ENCODE peak calls at places on chromosomes 11 and 22, in seven cellular contexts. B is CD8-positive, alpha-beta memory T cell; A is mucosa of descending colon; C is GM23338; F is CD4-positive, alpha-beta memory T cell; X is OCI-LY7; E is lower leg skin. K is an unnamed sample.

GRCh38 chr11:111975076-111975806 is 38.1 kb downstream of the DIXDC1 start:
- DNase-seq in B (no peak), A (no peak), C (no peak), F (no peak), X (no peak), E (no peak), K (no peak)

GRCh38 chr11:32829157-32829679 is 509 bp upstream of the PRRG4 start:
- DNase-seq in B (no peak), A (no peak), C (no peak), F (no peak), X (no peak), E (no peak), K (no peak)

GRCh38 chr22:47419239-47419638 is 656.8 kb downstream of the TBC1D22A start:
- DNase-seq in B (no peak), A (no peak), C (no peak), F (no peak), X (no peak), E (no peak), K (peak)

GRCh38 chr11:64772318-64773018 is 5.9 kb downstream of the SF1 start:
- DNase-seq in B (no peak), A (no peak), C (no peak), F (no peak), X (peak), E (no peak), K (no peak)

GRCh38 chr22:17672417-17672991 is 33.9 kb downstream of the BCL2L13 start:
- DNase-seq in B (no peak), A (no peak), C (no peak), F (no peak), X (no peak), E (no peak), K (no peak)

GRCh38 chr11:106988151-106988806 is 30.0 kb downstream of the GUCY1A2 start:
- DNase-seq in B (no peak), A (no peak), C (no peak), F (no peak), X (no peak), E (no peak), K (no peak)

GRCh38 chr11:2883717-2884423 is 1.7 kb downstream of the CDKN1C start:
- DNase-seq in B (no peak), A (peak), C (peak), F (no peak), X (no peak), E (no peak), K (no peak)

GRCh38 chr11:133950874-133951483 is 5.8 kb downstream of the IGSF9B start:
- DNase-seq in B (no peak), A (no peak), C (peak), F (no peak), X (no peak), E (no peak), K (no peak)

GRCh38 chr11:1970956-1971355 is 23.8 kb downstream of the MRPL23 start:
- DNase-seq in B (no peak), A (no peak), C (no peak), F (no peak), X (no peak), E (no peak), K (no peak)

GRCh38 chr11:1548221-1549070 is 23.6 kb downstream of the DUSP8 start:
- DNase-seq in B (no peak), A (peak), C (peak), F (no peak), X (no peak), E (no peak), K (no peak)

GRCh38 chr22:32781695-32782094 is 19.8 kb upstream of the TIMP3 start:
- DNase-seq in B (no peak), A (no peak), C (no peak), F (no peak), X (no peak), E (no peak), K (no peak)

GRCh38 chr11:70760416-70761020 is 362.2 kb downstream of the CTTN start:
- DNase-seq in B (no peak), A (no peak), C (no peak), F (no peak), X (no peak), E (no peak), K (no peak)

GRCh38 chr22:50625568-50626313 is 2.2 kb downstream of the ARSA start:
- DNase-seq in B (no peak), A (no peak), C (peak), F (no peak), X (no peak), E (no peak), K (no peak)

GRCh38 chr22:38062782-38063181 is 5.6 kb downstream of the PICK1 start:
- DNase-seq in B (no peak), A (no peak), C (no peak), F (no peak), X (no peak), E (peak), K (no peak)

GRCh38 chr22:30416403-30416802 is 9.2 kb upstream of the MTFP1 start:
- DNase-seq in B (no peak), A (no peak), C (no peak), F (no peak), X (no peak), E (no peak), K (no peak)

GRCh38 chr22:38080847-38081635 is 2.9 kb downstream of the SLC16A8 start:
- DNase-seq in B (no peak), A (peak), C (peak), F (no peak), X (no peak), E (no peak), K (no peak)

GRCh38 chr11:58829736-58830135 is 14.8 kb downstream of the GLYATL2 start:
- DNase-seq in B (no peak), A (no peak), C (no peak), F (no peak), X (no peak), E (no peak), K (no peak)

GRCh38 chr22:20319041-20319744 is 667 bp downstream of the DGCR6L start:
- DNase-seq in B (no peak), A (peak), C (peak), F (no peak), X (peak), E (peak), K (no peak)

GRCh38 chr11:88188251-88189030 is 13.2 kb upstream of the RAB38 start:
- DNase-seq in B (no peak), A (peak), C (no peak), F (no peak), X (no peak), E (no peak), K (no peak)

GRCh38 chr11:26730711-26731460 is 9.0 kb upstream of the SLC5A12 start:
- DNase-seq in B (no peak), A (no peak), C (no peak), F (no peak), X (no peak), E (no peak), K (no peak)

GRCh38 chr11:95398437-95399112 is 167.6 kb upstream of the SESN3 start:
- DNase-seq in B (no peak), A (no peak), C (no peak), F (no peak), X (no peak), E (no peak), K (no peak)

GRCh38 chr11:110968348-110969062 is 256.3 kb upstream of the ARHGAP20 start:
- DNase-seq in B (no peak), A (no peak), C (no peak), F (no peak), X (no peak), E (no peak), K (no peak)

GRCh38 chr11:36300651-36301050 is 4.6 kb downstream of the PRR5L start:
- DNase-seq in B (no peak), A (peak), C (no peak), F (no peak), X (no peak), E (peak), K (no peak)

GRCh38 chr22:33513388-33514336 is 406.6 kb downstream of the LARGE1 start:
- DNase-seq in B (no peak), A (no peak), C (no peak), F (no peak), X (no peak), E (no peak), K (no peak)

GRCh38 chr22:44365196-44365802 is 52.5 kb upstream of the SHISAL1 start:
- DNase-seq in B (no peak), A (peak), C (no peak), F (no peak), X (no peak), E (no peak), K (no peak)

GRCh38 chr11:4030197-4030596 is 64.4 kb upstream of the RRM1 start:
- DNase-seq in B (no peak), A (no peak), C (no peak), F (no peak), X (no peak), E (no peak), K (no peak)

GRCh38 chr11:74373382-74373781 is 24.9 kb downstream of the PGM2L1 start:
- DNase-seq in B (no peak), A (no peak), C (no peak), F (no peak), X (no peak), E (no peak), K (no peak)

GRCh38 chr11:10925149-10925926 is 67.5 kb upstream of the ZBED5 start:
- DNase-seq in B (no peak), A (no peak), C (peak), F (no peak), X (no peak), E (peak), K (no peak)

GRCh38 chr11:75365711-75366181 is 14.3 kb upstream of the ARRB1 start:
- DNase-seq in B (no peak), A (no peak), C (no peak), F (no peak), X (no peak), E (no peak), K (no peak)

GRCh38 chr11:13238879-13239514 is 38.6 kb upstream of the BMAL1 start:
- DNase-seq in B (peak), A (peak), C (peak), F (peak), X (peak), E (no peak), K (peak)

GRCh38 chr11:13233173-13233572 is 44.4 kb upstream of the BMAL1 start:
- DNase-seq in B (no peak), A (no peak), C (no peak), F (no peak), X (no peak), E (no peak), K (no peak)

DNA sequence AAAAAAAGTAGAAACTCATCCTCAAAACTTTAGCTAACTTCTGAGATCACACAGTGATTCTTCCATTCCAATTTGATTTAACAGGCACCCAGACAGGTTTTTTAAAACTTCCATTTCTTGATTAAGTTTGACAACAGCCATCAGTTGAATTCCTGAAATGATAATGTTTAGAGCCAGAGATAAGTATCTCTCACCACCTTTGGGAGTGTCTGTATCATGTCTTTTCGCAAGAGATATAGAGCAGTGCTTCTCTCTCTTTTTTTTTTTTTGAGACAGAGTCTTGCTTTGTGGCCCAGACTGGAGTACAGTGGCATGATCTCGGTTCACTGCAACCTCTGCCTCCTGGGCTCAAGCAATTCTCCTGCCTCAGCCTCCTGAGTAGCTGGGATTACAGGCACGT is 41.7 kb upstream of the BMAL1 start:
- DNase-seq in B (no peak), A (no peak), C (no peak), F (no peak), X (no peak), E (no peak), K (no peak)
- H3K4me3 ChIP-seq in B (no peak), A (no peak), C (no peak), F (no peak), X (no peak), E (no peak), K (no peak)

GRCh38 chr22:29071261-29072045 is 1.4 kb upstream of the KREMEN1 start:
- DNase-seq in B (peak), A (peak), C (peak), F (no peak), X (no peak), E (peak), K (no peak)

GRCh38 chr22:29074276-29074625 is 1.4 kb downstream of the KREMEN1 start:
- DNase-seq in B (no peak), A (no peak), C (peak), F (no peak), X (no peak), E (no peak), K (no peak)

GRCh38 chr22:29073618-29074275 is 912 bp downstream of the KREMEN1 start:
- DNase-seq in B (no peak), A (peak), C (peak), F (no peak), X (no peak), E (peak), K (no peak)

GRCh38 chr22:29072979-29073617 is at the start of gene KREMEN1:
- DNase-seq in B (no peak), A (peak), C (no peak), F (no peak), X (no peak), E (no peak), K (no peak)

DNA sequence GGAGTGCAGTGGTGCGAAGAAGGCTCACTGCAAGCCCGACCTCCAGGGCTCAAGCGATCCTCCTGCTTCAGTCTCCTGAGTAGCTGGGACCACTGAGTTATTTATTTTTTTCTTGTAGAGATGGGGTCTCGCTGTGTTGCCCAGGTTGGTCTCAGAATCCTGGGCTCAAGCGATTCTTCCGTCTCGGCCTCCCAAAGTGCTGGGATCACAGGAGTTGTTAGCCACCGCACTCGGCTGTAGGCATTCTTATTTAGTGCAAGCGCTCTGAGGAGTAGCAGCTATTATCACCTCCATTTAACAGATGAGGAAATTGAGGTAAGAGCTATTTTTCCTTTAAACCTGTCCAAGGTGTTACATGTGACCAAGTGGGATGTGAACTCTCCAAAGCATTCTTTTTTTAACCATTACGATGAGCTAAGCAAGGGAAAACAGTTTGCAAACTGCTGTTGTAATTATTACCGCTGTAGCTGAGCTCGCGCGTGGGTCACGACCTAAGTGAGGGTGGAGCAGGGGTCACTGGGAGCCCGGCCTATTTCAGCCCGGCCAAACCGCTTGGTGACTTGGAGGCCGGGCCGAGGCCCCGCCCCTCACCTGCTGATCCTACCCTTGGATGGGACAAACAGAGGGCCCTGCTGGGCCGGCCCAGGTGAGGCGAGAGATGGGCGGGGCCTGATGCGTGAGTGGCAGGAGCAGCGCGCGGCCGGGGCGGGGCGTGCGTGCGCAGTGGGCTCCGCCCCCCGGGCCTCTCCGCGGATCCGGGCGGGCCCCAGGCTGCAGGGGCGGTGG is 449 bp upstream of the KREMEN1 start:
- DNase-seq in B (peak), A (peak), C (peak), F (peak), X (peak), E (peak), K (peak)
- H3K4me3 ChIP-seq in B (peak), A (no peak), C (peak), F (no peak), X (no peak), E (no peak), K (peak)

GRCh38 chr11:125128450-125128849 is 17.0 kb upstream of the TMEM218 start:
- DNase-seq in B (no peak), A (no peak), C (no peak), F (no peak), X (no peak), E (no peak), K (no peak)

GRCh38 chr11:125123194-125123946 is 11.9 kb upstream of the TMEM218 start:
- DNase-seq in B (no peak), A (no peak), C (no peak), F (no peak), X (no peak), E (no peak), K (no peak)

GRCh38 chr11:125129316-125129990 is 18.0 kb upstream of the TMEM218 start:
- DNase-seq in B (no peak), A (no peak), C (no peak), F (no peak), X (no peak), E (no peak), K (no peak)

GRCh38 chr11:125123947-125124633 is 12.7 kb upstream of the TMEM218 start:
- DNase-seq in B (peak), A (peak), C (peak), F (peak), X (peak), E (peak), K (peak)
- H3K4me3 ChIP-seq in B (no peak), A (no peak), C (no peak), F (no peak), X (peak), E (no peak), K (no peak)

GRCh38 chr11:69308936-69309799 is 15.2 kb downstream of the MYEOV start:
- DNase-seq in B (no peak), A (peak), C (no peak), F (peak), X (no peak), E (no peak), K (no peak)
- H3K4me3 ChIP-seq in B (no peak), A (no peak), C (no peak), F (no peak), X (no peak), E (no peak), K (no peak)

GRCh38 chr22:46171940-46172339 is 21.6 kb downstream of the PPARA start:
- DNase-seq in B (no peak), A (no peak), C (no peak), F (no peak), X (no peak), E (no peak), K (peak)

GRCh38 chr22:46173152-46173551 is 22.8 kb downstream of the PPARA start:
- DNase-seq in B (no peak), A (no peak), C (no peak), F (no peak), X (no peak), E (no peak), K (no peak)

GRCh38 chr22:46169628-46170027 is 19.3 kb downstream of the PPARA start:
- DNase-seq in B (no peak), A (no peak), C (no peak), F (no peak), X (no peak), E (no peak), K (no peak)

GRCh38 chr22:46175631-46176030 is 25.3 kb downstream of the PPARA start:
- DNase-seq in B (no peak), A (no peak), C (no peak), F (no peak), X (no peak), E (no peak), K (no peak)

GRCh38 chr22:46172522-46172921 is 22.2 kb downstream of the PPARA start:
- DNase-seq in B (no peak), A (no peak), C (no peak), F (no peak), X (no peak), E (no peak), K (no peak)
- H3K4me3 ChIP-seq in B (no peak), A (no peak), C (no peak), F (no peak), X (no peak), E (no peak), K (no peak)

GRCh38 chr11:16924826-16925494 is 89.3 kb downstream of the PLEKHA7 start:
- DNase-seq in B (no peak), A (peak), C (peak), F (no peak), X (no peak), E (peak), K (no peak)
- H3K4me3 ChIP-seq in B (no peak), A (no peak), C (peak), F (no peak), X (no peak), E (peak), K (no peak)

DNA sequence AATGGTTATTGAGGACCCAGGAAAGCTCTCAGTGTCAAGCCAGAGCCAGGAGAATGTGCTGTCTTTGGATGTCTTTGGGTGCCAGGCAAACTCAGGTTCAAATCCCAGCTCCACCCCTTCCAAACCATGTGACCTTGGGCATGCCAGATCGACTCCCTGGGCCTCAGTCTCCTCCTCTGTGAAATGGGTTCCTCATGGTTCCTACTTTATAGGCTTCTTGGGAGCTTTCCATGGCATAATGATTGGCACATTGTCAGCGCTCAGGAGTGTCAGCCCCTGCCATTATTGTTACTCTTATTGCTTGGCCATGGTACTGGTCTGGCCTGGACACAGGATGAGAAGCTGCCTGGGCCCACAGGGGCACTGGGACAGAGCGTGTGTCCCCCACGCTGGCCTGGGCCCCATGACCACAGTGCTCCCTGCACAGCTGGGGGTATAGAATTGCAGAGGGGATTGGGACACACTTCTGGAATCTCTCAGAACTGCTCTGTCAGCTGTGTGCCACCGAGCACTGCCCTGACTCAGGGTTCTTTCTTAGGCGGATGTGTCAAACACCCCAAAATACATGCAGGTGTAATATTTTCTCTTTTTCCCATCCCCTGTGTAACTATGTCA is 37.6 kb upstream of the CRYBB3 start:
- DNase-seq in B (no peak), A (no peak), C (no peak), F (no peak), X (no peak), E (no peak), K (no peak)
- H3K4me3 ChIP-seq in B (no peak), A (no peak), C (no peak), F (no peak), X (no peak), E (no peak), K (no peak)

DNA sequence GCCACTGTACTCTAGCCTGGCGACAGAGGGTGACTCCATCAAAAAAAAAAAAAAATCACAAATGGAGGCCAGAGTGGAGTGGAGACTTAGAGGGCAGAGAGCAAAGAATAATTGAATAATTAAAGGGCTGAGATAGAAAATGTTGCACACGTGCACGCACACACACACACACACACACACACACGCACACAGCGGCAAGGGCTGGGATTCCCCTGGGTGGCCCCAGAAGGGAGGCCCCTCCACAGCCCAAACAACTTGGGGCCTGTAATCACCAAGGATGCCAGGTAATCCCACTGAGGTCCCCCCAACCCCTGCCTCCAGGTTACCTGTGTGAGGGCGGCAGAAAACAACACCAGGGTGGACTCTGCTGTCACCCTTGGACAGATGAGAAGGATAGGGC is 12.0 kb upstream of the DGKZ start:
- DNase-seq in B (no peak), A (no peak), C (no peak), F (no peak), X (no peak), E (no peak), K (no peak)
- H3K4me3 ChIP-seq in B (no peak), A (no peak), C (no peak), F (no peak), X (no peak), E (no peak), K (no peak)

GRCh38 chr11:83537131-83537610 is 251.0 kb upstream of the CCDC90B start:
- DNase-seq in B (no peak), A (no peak), C (no peak), F (no peak), X (no peak), E (no peak), K (no peak)
- H3K4me3 ChIP-seq in B (no peak), A (no peak), C (no peak), F (no peak), X (no peak), E (no peak), K (no peak)

K was measured in Jurkat, Clone E6-1.